ENCODE peak calls at places on chromosomes 4 and X, in six cellular contexts. U is AG10803, Z is AG04450, I is osteoblast, F is left ventricle myocardium inferior, B is tibial artery. T is an unnamed sample.

GRCh38 chr4:74549936-74550335 is 105.0 kb downstream of the AREG start:
- DNase-seq in I (no peak), F (no peak), U (peak), Z (peak), B (no peak), T (no peak)

GRCh38 chr4:11130195-11130975 is 298.3 kb downstream of the HS3ST1 start:
- DNase-seq in B (peak), U (no peak), Z (no peak), I (no peak), F (no peak), T (no peak)

GRCh38 chr4:42350611-42351182 is 46.6 kb upstream of the SHISA3 start:
- DNase-seq in B (no peak), Z (no peak), I (no peak), U (no peak), F (no peak), T (no peak)

GRCh38 chr4:148822572-148823418 is 380.6 kb upstream of the NR3C2 start:
- DNase-seq in B (no peak), Z (no peak), U (no peak), F (no peak), I (no peak), T (no peak)

GRCh38 chrX:19040373-19040772 is 56.5 kb upstream of the PHKA2 start:
- DNase-seq in Z (no peak), B (no peak), U (no peak), I (no peak), F (no peak), T (no peak)

GRCh38 chrX:18674417-18674787 is 2.5 kb upstream of the RS1 start:
- DNase-seq in B (peak), F (peak), U (no peak), Z (no peak), I (no peak), T (no peak)

GRCh38 chrX:7638053-7638452 is 204.9 kb upstream of the VCX start:
- DNase-seq in Z (no peak), B (no peak), I (no peak), U (no peak), F (no peak), T (no peak)

GRCh38 chrX:134631404-134632346 is 26.6 kb downstream of the PLAC1 start:
- DNase-seq in B (peak), I (no peak), F (no peak), U (peak), Z (peak), T (no peak)

GRCh38 chrX:103155201-103155600 is 59.7 kb upstream of the BEX4 start:
- DNase-seq in B (no peak), Z (no peak), F (no peak), I (no peak), U (peak), T (no peak)

GRCh38 chr4:151850751-151851150 is 89.9 kb upstream of the GATB start:
- DNase-seq in F (no peak), Z (no peak), B (no peak), U (no peak), I (no peak), T (no peak)

GRCh38 chr4:30717208-30718020 is 2.8 kb upstream of the PCDH7 start:
- DNase-seq in B (peak), U (peak), I (peak), F (peak), Z (no peak), T (no peak)

GRCh38 chrX:122586831-122587230 is 597.2 kb upstream of the GRIA3 start:
- DNase-seq in Z (no peak), B (no peak), I (no peak), U (peak), F (no peak), T (no peak)

GRCh38 chrX:11363069-11363594 is 69.9 kb downstream of the AMELX start:
- DNase-seq in B (no peak), F (no peak), Z (no peak), U (no peak), I (no peak), T (no peak)

GRCh38 chr4:166077782-166078181 is 204.7 kb downstream of the TLL1 start:
- DNase-seq in U (no peak), Z (no peak), B (no peak), I (no peak), F (no peak), T (no peak)

GRCh38 chr4:110793381-110793801 is 170.5 kb upstream of the PITX2 start:
- DNase-seq in B (no peak), Z (no peak), F (no peak), U (no peak), I (no peak), T (no peak)

GRCh38 chrX:133670394-133670793 is 255.1 kb upstream of the GPC4 start:
- DNase-seq in U (peak), F (no peak), Z (peak), I (peak), B (no peak), T (no peak)

GRCh38 chr4:34183916-34184315 is 2060.4 kb downstream of the ARAP2 start:
- DNase-seq in I (no peak), F (no peak), Z (no peak), U (no peak), B (no peak), T (no peak)

GRCh38 chr4:173478136-173478860 is 51.7 kb downstream of the HAND2 start:
- DNase-seq in B (no peak), I (no peak), F (no peak), U (peak), Z (no peak), T (no peak)

GRCh38 chr4:158758703-158759102 is 10.1 kb upstream of the FNIP2 start:
- DNase-seq in Z (no peak), F (no peak), B (no peak), U (no peak), I (no peak), T (no peak)

GRCh38 chrX:120137439-120137838 is 21.0 kb upstream of the RHOXF2 start:
- DNase-seq in B (no peak), U (no peak), I (no peak), F (no peak), Z (no peak), T (no peak)

GRCh38 chrX:125782184-125782583 is 383.9 kb downstream of the DCAF12L2 start:
- DNase-seq in Z (no peak), F (no peak), I (no peak), U (no peak), B (no peak), T (no peak)

GRCh38 chr4:17155486-17155885 is 257.0 kb upstream of the LDB2 start:
- DNase-seq in I (no peak), U (peak), Z (no peak), F (no peak), B (no peak), T (no peak)

GRCh38 chrX:100750901-100751300 is 19.0 kb upstream of the SYTL4 start:
- DNase-seq in I (no peak), Z (no peak), F (no peak), U (no peak), B (no peak), T (no peak)

GRCh38 chr4:170025523-170026252 is 507 bp downstream of the MFAP3L start:
- DNase-seq in B (no peak), F (no peak), Z (no peak), I (peak), U (peak), T (no peak)

GRCh38 chr4:170022211-170022610 is 4.0 kb downstream of the MFAP3L start:
- DNase-seq in B (no peak), I (no peak), F (no peak), U (no peak), Z (no peak), T (no peak)

GRCh38 chr4:170030121-170030520 is 3.9 kb upstream of the MFAP3L start:
- DNase-seq in U (peak), I (no peak), Z (no peak), B (no peak), F (no peak), T (peak)

GRCh38 chr4:170027181-170027829 is 1.1 kb upstream of the MFAP3L start:
- DNase-seq in Z (peak), I (peak), U (peak), F (peak), B (peak), T (peak)

DNA sequence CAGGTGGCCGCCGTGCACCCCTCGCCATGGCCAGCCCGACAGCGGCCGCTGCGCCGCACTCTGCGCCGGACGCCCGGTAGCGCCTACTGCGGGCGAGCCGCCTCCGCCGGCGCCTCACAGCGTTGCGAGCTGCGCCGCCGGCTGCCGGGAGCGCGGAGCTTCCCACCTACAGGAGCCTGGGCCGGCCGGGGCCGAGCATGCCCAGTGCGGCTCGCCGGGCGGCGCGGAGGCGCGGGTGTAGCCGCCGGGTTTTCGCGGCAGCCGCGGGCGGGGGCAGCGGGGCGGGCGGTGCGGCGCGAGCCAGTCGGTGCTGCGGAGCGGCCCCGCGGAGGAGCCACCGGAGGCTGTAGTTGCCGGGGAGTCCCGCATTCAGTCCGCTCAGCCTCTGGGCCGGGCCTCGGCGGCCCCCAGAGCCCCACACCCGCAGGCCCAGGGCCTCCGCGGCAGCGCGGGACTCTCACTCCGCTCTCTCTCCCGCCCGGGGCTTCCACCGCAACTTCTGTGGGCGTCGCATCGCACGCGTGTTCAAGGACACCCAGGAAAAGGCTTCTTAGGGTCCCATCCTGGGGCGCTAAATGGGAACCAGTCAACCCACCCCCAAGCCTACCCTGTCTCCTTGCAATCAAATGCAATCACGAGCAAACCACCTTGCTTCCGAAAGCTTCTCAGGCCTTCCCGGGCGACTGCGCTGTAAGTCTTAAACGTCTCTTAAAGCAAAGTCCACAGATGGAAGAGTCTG is at the start of gene MFAP3L:
- DNase-seq in I (peak), U (peak), B (peak), Z (peak), F (peak), T (no peak)
- TF ChIP-seq CTCF in I (no peak), U (no peak), B (peak), Z (no peak), F (peak), T (no peak)

GRCh38 chr4:183136880-183137279 is 37.8 kb downstream of the WWC2 start:
- DNase-seq in U (no peak), B (no peak), F (no peak), Z (no peak), I (no peak), T (no peak)
- H3K4me3 ChIP-seq in U (no peak), B (no peak), F (no peak), Z (no peak), I (no peak), T (no peak)

GRCh38 chr4:68883870-68884269 is 67.7 kb downstream of the UGT2A3 start:
- DNase-seq in F (no peak), I (no peak), U (no peak), B (no peak), Z (no peak), T (no peak)

DNA sequence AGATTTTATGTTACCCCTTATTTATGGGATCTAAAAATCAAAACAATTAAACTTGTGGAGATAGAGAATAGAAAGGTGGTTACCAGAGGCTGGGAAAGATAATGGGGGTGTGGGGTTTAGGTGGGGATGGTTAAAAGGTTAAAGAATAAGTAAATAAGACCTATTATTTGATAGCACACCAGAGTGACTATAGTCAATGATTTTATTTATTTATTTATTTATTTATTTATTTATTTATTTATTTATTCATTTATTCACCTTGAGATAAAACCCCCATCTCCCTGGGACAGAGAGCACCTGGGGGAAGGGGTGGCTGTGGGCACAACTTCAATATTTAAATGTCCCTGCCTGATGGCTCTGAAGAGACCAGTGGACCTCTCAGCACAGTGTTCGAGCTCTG is 66.1 kb downstream of the UGT2A3 start:
- DNase-seq in I (no peak), Z (no peak), U (no peak), F (no peak), B (no peak), T (no peak)
- TF ChIP-seq CTCF in I (no peak), Z (no peak), U (no peak), F (no peak), B (no peak), T (no peak)

DNA sequence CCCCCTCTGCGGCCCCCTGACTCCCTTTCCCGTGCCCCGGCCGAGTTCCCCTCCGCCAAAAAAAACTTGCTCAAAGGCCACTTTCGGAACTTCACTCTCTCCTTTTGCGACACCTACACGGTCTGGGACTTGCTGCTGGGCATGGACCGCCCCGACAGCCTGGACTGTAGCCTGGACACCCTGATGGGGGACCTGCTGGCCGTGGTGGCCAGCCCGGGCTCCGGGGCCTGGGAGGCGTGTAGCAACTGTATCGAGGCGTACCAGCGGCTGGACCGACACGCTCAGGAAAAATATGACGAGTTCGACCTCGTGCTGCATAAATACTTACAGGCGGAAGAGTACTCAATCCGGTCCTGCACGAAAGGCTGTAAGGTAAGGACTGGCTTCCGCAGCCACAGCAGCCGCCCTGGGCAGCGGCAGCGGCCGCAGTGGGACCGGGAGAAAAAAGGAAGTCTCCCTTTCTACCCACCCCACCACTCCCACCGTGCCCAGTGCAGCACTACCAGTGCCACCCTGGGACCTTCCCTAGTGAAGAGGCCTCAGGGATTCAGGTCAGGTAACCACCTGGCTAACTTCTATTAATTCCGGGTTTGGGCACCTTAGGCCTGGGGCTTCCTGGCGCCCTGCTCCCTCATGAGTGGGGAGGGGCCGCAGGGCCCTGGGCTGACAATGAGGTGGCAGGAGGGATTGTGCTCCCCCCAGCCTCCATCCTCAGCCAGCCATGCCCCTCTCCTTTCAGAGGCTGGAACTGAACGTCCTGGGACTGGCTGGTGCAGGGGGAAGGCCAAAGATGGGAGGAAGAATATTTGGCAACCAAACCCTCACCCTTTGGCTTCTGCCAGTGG is 1.9 kb downstream of the NALF2 start:
- DNase-seq in I (peak), U (no peak), F (no peak), B (no peak), Z (no peak), T (no peak)
- H3K4me3 ChIP-seq in I (no peak), U (no peak), F (peak), B (no peak), Z (no peak), T (peak)

GRCh38 chrX:23634181-23634580 is 33.1 kb upstream of the PRDX4 start:
- DNase-seq in Z (no peak), U (no peak), F (no peak), I (peak), B (no peak), T (no peak)
- TF ChIP-seq CTCF in Z (no peak), U (no peak), F (no peak), I (peak), B (no peak), T (peak)

GRCh38 chr4:182874158-182874855 is 42.9 kb downstream of the DCTD start:
- DNase-seq in F (no peak), B (no peak), Z (no peak), I (no peak), U (no peak), T (no peak)
- H3K4me3 ChIP-seq in F (no peak), B (no peak), Z (no peak), I (no peak), U (no peak), T (no peak)

DNA sequence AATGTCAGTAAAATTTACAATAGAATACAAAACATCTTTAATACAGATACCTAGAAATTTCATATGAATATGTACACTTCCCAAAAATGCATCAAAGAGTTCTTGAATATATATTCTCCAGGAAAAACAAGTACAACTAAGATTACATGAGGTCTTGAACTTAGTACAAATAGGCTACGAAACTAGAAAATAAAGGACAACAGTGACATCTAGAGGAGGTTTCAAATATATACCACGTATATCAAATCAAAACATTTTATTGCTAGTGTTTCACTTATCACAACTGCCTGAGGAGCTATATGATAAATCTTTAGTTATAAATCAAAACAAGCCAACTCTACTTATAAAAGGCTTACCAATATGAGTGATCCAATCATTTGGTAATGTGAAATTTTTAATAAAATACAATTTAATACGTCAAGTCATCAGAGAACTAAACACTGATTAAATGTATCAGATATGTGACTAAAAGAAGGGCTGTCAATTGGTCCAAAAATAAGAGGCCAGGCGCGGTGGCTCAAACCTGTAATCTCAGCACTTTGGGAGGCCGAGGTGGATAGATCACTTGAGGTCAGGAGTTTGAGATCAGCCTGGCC is 36.6 kb downstream of the ANAPC10 start:
- DNase-seq in Z (peak), B (no peak), F (no peak), U (peak), I (peak), T (no peak)
- TF ChIP-seq CTCF in Z (peak), B (peak), F (peak), U (peak), I (peak), T (no peak)

DNA sequence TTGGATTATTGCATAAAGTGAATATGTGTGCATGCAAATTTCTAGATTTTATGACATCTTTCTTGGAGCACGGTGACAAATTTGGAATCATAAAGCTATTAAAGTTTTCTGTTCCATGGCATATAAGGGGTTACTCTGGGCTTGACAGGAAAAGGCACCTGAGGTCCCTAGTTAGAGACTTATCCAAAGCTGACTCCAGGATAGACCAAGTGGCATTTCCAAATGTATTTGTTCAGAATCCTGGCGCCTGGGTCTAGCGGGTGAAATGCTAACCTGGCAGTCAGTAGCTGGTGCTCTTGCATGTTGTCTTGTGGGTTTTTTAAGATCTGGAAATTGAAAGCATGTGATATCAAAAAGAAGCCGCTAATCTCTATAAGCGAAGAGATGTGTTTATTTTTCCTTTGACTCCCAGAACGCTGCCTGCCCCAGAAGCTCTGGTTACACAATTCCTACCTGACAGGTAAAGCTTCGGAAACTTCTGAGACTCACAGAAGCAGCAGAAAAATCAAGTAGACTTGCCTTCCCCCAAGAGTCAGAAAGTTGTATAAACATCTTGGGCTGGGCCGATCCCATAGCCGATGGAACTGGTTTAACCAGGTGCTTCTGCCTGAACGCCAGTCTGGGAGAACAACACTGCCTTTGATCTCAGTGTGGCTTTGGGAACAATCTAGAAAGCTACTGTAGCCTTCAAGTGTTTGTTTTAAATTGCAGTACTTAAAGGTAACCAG is 12.9 kb upstream of the ZCCHC4 start:
- DNase-seq in Z (no peak), B (no peak), I (no peak), F (no peak), U (no peak), T (no peak)
- H3K4me3 ChIP-seq in Z (no peak), B (no peak), I (no peak), F (no peak), U (no peak), T (no peak)

DNA sequence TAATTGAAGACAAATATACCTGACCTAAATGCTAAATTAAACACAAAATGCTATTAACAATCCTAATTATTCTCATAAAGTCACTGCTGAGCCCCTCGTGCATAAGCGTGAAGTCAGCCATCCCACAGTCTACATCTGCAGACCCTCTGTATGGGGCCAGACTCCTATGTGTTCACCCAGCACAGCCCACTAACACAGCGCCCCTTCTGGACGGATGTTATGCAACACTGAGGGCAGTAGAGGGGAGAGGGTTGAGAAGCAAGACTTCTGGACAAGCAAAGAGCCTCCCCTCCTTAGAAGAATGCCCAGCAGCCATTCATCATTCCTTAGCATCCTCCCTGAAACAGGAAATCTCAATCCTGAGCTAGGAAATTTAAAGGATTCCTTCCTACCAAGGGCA is 7.9 kb downstream of the TRPC3 start:
- DNase-seq in I (no peak), Z (no peak), B (no peak), U (no peak), F (no peak), T (no peak)
- TF ChIP-seq CTCF in I (peak), Z (peak), B (no peak), U (peak), F (no peak), T (peak)